ENCODE peak calls at places on chromosome 12, in seven cellular contexts. One of them, this sample, is unnamed.

GRCh38 chr12:44930972-44931600 is 55.0 kb upstream of the NELL2 start:
- DNase-seq in GM13976: peak
- DNase-seq in lower leg skin: no peak
- DNase-seq in transverse colon: no peak
- DNase-seq in neural crest cell: no peak
- DNase-seq in tibial artery: no peak
- DNase-seq in BE2C: no peak
- DNase-seq in this sample: no peak

GRCh38 chr12:120709976-120710804 is at the start of gene UNC119B:
- DNase-seq in tibial artery: peak
- DNase-seq in BE2C: peak
- DNase-seq in transverse colon: peak
- DNase-seq in lower leg skin: peak
- DNase-seq in neural crest cell: peak
- DNase-seq in GM13976: peak
- DNase-seq in this sample: peak

GRCh38 chr12:15393037-15393436 is 70.7 kb downstream of the PTPRO start:
- DNase-seq in tibial artery: no peak
- DNase-seq in BE2C: no peak
- DNase-seq in neural crest cell: no peak
- DNase-seq in lower leg skin: no peak
- DNase-seq in GM13976: no peak
- DNase-seq in transverse colon: no peak
- DNase-seq in this sample: no peak

GRCh38 chr12:81257952-81258551 is 180.2 kb downstream of the ACSS3 start:
- DNase-seq in GM13976: no peak
- DNase-seq in BE2C: no peak
- DNase-seq in tibial artery: no peak
- DNase-seq in neural crest cell: no peak
- DNase-seq in transverse colon: no peak
- DNase-seq in lower leg skin: no peak
- DNase-seq in this sample: no peak

GRCh38 chr12:6632026-6632978 is 3.5 kb downstream of the LPAR5 start:
- DNase-seq in tibial artery: no peak
- DNase-seq in neural crest cell: no peak
- DNase-seq in transverse colon: peak
- DNase-seq in BE2C: peak
- DNase-seq in lower leg skin: peak
- DNase-seq in GM13976: peak
- DNase-seq in this sample: no peak

GRCh38 chr12:80485222-80485987 is 41.4 kb downstream of the PTPRQ start:
- DNase-seq in neural crest cell: no peak
- DNase-seq in GM13976: no peak
- DNase-seq in lower leg skin: no peak
- DNase-seq in tibial artery: no peak
- DNase-seq in BE2C: no peak
- DNase-seq in transverse colon: no peak
- DNase-seq in this sample: no peak

GRCh38 chr12:101777476-101777875 is 38.2 kb upstream of the SYCP3 start:
- DNase-seq in transverse colon: no peak
- DNase-seq in GM13976: no peak
- DNase-seq in BE2C: no peak
- DNase-seq in lower leg skin: no peak
- DNase-seq in tibial artery: no peak
- DNase-seq in neural crest cell: no peak
- DNase-seq in this sample: no peak

GRCh38 chr12:29799591-29799990 is 15.8 kb upstream of the TMTC1 start:
- DNase-seq in tibial artery: no peak
- DNase-seq in neural crest cell: no peak
- DNase-seq in BE2C: no peak
- DNase-seq in transverse colon: no peak
- DNase-seq in lower leg skin: no peak
- DNase-seq in GM13976: no peak
- DNase-seq in this sample: no peak

GRCh38 chr12:106144847-106145246 is 6.1 kb upstream of the NUAK1 start:
- DNase-seq in BE2C: no peak
- DNase-seq in transverse colon: no peak
- DNase-seq in lower leg skin: no peak
- DNase-seq in neural crest cell: no peak
- DNase-seq in tibial artery: no peak
- DNase-seq in GM13976: peak
- DNase-seq in this sample: no peak

GRCh38 chr12:111846016-111846415 is 4.0 kb downstream of the MAPKAPK5 start:
- DNase-seq in tibial artery: no peak
- DNase-seq in BE2C: no peak
- DNase-seq in lower leg skin: no peak
- DNase-seq in GM13976: no peak
- DNase-seq in transverse colon: no peak
- DNase-seq in neural crest cell: no peak
- DNase-seq in this sample: no peak

GRCh38 chr12:48934312-48934706 is 9.0 kb upstream of the FKBP11 start:
- DNase-seq in lower leg skin: no peak
- DNase-seq in transverse colon: no peak
- DNase-seq in tibial artery: no peak
- DNase-seq in neural crest cell: no peak
- DNase-seq in GM13976: no peak
- DNase-seq in BE2C: no peak
- DNase-seq in this sample: no peak

GRCh38 chr12:98162906-98163678 is 352.3 kb upstream of the TMPO start:
- DNase-seq in BE2C: no peak
- DNase-seq in lower leg skin: no peak
- DNase-seq in neural crest cell: no peak
- DNase-seq in transverse colon: no peak
- DNase-seq in tibial artery: no peak
- DNase-seq in GM13976: no peak
- DNase-seq in this sample: no peak

GRCh38 chr12:109731231-109731731 is 17.7 kb downstream of the FAM222A start:
- DNase-seq in neural crest cell: no peak
- DNase-seq in BE2C: peak
- DNase-seq in lower leg skin: no peak
- DNase-seq in tibial artery: no peak
- DNase-seq in transverse colon: no peak
- DNase-seq in GM13976: no peak
- DNase-seq in this sample: no peak

GRCh38 chr12:76856018-76856644 is 22.7 kb downstream of the CSRP2 start:
- DNase-seq in BE2C: no peak
- DNase-seq in transverse colon: no peak
- DNase-seq in neural crest cell: no peak
- DNase-seq in lower leg skin: no peak
- DNase-seq in tibial artery: no peak
- DNase-seq in GM13976: no peak
- DNase-seq in this sample: no peak

GRCh38 chr12:57825451-57825850 is 6.9 kb upstream of the AVIL start:
- DNase-seq in tibial artery: no peak
- DNase-seq in neural crest cell: no peak
- DNase-seq in transverse colon: no peak
- DNase-seq in BE2C: no peak
- DNase-seq in lower leg skin: no peak
- DNase-seq in GM13976: no peak
- DNase-seq in this sample: no peak

GRCh38 chr12:117148642-117149041 is 41.6 kb downstream of the FBXO21 start:
- DNase-seq in tibial artery: no peak
- DNase-seq in neural crest cell: no peak
- DNase-seq in lower leg skin: no peak
- DNase-seq in BE2C: no peak
- DNase-seq in transverse colon: no peak
- DNase-seq in GM13976: no peak
- DNase-seq in this sample: no peak

GRCh38 chr12:13222076-13222475 is 25.6 kb downstream of the EMP1 start:
- DNase-seq in GM13976: no peak
- DNase-seq in BE2C: no peak
- DNase-seq in lower leg skin: no peak
- DNase-seq in neural crest cell: no peak
- DNase-seq in transverse colon: peak
- DNase-seq in tibial artery: no peak
- DNase-seq in this sample: no peak

GRCh38 chr12:92503977-92504966 is 198.5 kb upstream of the PLEKHG7 start:
- DNase-seq in transverse colon: peak
- DNase-seq in neural crest cell: no peak
- DNase-seq in BE2C: no peak
- DNase-seq in GM13976: no peak
- DNase-seq in lower leg skin: no peak
- DNase-seq in tibial artery: peak
- DNase-seq in this sample: no peak

GRCh38 chr12:132194056-132194455 is 49.8 kb downstream of the NOC4L start:
- DNase-seq in GM13976: no peak
- DNase-seq in lower leg skin: no peak
- DNase-seq in transverse colon: no peak
- DNase-seq in tibial artery: no peak
- DNase-seq in BE2C: no peak
- DNase-seq in neural crest cell: no peak
- DNase-seq in this sample: no peak
- TF ChIP-seq CTCF in GM13976: no peak
- TF ChIP-seq CTCF in lower leg skin: no peak
- TF ChIP-seq CTCF in transverse colon: no peak
- TF ChIP-seq CTCF in tibial artery: no peak
- TF ChIP-seq CTCF in BE2C: peak
- TF ChIP-seq CTCF in neural crest cell: peak
- TF ChIP-seq CTCF in this sample: no peak

DNA sequence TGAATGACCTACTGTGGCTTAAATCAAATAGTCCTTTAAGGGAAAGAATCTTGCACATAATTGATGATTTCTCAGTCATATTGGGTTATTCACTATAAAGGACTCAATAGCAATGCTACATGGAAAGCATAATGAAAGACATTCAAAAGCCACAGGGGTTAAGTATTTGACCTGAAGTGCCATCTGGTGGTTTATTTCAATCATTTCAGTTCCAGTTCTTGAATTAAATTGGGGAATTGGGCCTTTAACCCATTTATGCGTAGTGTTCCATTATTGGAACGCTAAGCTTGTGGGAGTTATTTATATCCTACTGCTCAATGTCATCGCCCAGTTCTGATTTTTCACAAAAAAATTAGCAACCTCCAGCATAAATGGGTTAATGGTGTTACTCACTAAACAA is 41.3 kb upstream of the C12orf71 start:
- DNase-seq in neural crest cell: no peak
- DNase-seq in lower leg skin: no peak
- DNase-seq in transverse colon: no peak
- DNase-seq in tibial artery: no peak
- DNase-seq in GM13976: peak
- DNase-seq in BE2C: no peak
- DNase-seq in this sample: no peak
- TF ChIP-seq CTCF in neural crest cell: peak
- TF ChIP-seq CTCF in lower leg skin: no peak
- TF ChIP-seq CTCF in transverse colon: peak
- TF ChIP-seq CTCF in tibial artery: no peak
- TF ChIP-seq CTCF in GM13976: peak
- TF ChIP-seq CTCF in BE2C: peak
- TF ChIP-seq CTCF in this sample: peak

GRCh38 chr12:53073881-53074280 is 5.3 kb downstream of the SPRYD3 start:
- DNase-seq in lower leg skin: peak
- DNase-seq in GM13976: no peak
- DNase-seq in BE2C: no peak
- DNase-seq in tibial artery: peak
- DNase-seq in transverse colon: no peak
- DNase-seq in neural crest cell: no peak
- DNase-seq in this sample: no peak

GRCh38 chr12:53074290-53074998 is 4.7 kb downstream of the SPRYD3 start:
- DNase-seq in neural crest cell: no peak
- DNase-seq in BE2C: no peak
- DNase-seq in transverse colon: no peak
- DNase-seq in GM13976: no peak
- DNase-seq in tibial artery: no peak
- DNase-seq in lower leg skin: no peak
- DNase-seq in this sample: no peak

GRCh38 chr12:53069621-53070410 is 9.4 kb downstream of the SPRYD3 start:
- DNase-seq in neural crest cell: no peak
- DNase-seq in tibial artery: peak
- DNase-seq in transverse colon: no peak
- DNase-seq in lower leg skin: peak
- DNase-seq in GM13976: no peak
- DNase-seq in BE2C: no peak
- DNase-seq in this sample: no peak

GRCh38 chr12:53070901-53071492 is 8.2 kb downstream of the SPRYD3 start:
- DNase-seq in lower leg skin: no peak
- DNase-seq in GM13976: no peak
- DNase-seq in tibial artery: no peak
- DNase-seq in BE2C: no peak
- DNase-seq in neural crest cell: no peak
- DNase-seq in transverse colon: no peak
- DNase-seq in this sample: no peak

DNA sequence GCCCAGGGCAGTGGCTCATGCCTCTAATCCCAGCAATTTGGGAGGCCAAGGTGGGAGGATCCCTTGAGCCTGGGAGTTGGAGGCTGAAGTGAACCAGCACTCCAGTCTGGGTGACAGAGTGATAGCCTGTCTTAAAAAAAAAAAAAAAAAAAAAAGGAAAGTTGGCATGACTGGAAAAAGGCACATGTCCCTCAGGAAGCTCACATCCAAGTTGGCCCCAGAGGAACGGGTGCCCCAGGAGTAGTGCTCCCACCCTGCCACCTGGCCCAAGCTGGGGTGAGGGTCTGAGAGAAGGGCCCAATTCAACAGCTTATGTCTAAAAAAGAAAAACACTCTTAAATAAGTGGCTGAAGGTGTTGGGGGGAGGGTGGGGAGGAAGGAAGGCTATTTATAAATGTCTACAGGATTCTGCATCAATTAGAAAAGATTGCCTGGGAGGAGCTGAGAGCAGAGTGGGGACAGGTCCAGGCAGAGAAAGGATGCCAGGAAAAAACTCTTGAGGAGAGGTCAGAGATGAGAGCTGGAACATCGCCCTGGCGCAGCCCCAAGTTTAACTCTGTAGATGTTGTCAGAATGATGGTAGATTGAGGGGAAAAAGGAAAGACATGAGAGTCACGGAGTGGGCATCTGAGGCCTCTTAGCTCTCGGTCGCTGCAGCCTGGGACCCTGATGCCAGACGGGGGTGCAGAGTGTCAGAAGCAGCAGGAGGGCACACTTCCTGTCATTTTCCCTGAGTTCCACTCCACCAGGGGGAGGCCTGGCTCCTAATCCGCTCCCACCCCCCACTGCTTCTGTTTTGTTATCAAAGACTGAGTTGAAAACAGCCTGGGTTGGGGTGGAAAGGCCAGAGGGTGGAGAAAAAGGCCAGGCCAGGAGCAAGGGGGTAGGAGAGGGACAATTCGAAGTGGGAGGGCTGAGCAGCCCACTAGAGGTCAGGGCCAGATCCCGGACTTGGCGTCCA is 7.3 kb downstream of the SPRYD3 start:
- DNase-seq in lower leg skin: peak
- DNase-seq in BE2C: no peak
- DNase-seq in neural crest cell: no peak
- DNase-seq in tibial artery: peak
- DNase-seq in GM13976: no peak
- DNase-seq in transverse colon: peak
- DNase-seq in this sample: no peak
- TF ChIP-seq CTCF in lower leg skin: no peak
- TF ChIP-seq CTCF in BE2C: peak
- TF ChIP-seq CTCF in neural crest cell: no peak
- TF ChIP-seq CTCF in tibial artery: no peak
- TF ChIP-seq CTCF in GM13976: no peak
- TF ChIP-seq CTCF in transverse colon: no peak
- TF ChIP-seq CTCF in this sample: peak

DNA sequence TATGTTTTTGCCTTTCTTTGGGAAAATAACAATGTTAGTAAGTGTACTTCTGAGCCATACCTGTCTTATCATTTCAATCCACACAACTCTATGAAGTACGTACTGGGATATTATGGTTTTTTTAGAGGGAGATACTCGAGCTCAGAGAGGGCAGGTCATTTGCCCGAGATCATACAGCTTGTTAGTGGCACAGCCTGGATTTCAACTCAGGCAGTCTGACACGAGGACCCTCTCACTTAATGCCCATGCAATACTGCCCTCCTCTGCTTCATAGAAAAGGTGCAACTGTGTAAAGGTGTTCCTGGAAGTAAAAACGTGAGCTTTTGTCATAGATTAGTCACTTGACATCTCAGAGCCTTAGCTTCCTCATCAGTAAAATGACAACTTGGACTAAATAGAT is 128.0 kb downstream of the NDUFA12 start:
- DNase-seq in GM13976: peak
- DNase-seq in lower leg skin: no peak
- DNase-seq in transverse colon: no peak
- DNase-seq in tibial artery: no peak
- DNase-seq in neural crest cell: no peak
- DNase-seq in BE2C: peak
- DNase-seq in this sample: no peak
- TF ChIP-seq CTCF in GM13976: peak
- TF ChIP-seq CTCF in lower leg skin: no peak
- TF ChIP-seq CTCF in transverse colon: no peak
- TF ChIP-seq CTCF in tibial artery: no peak
- TF ChIP-seq CTCF in neural crest cell: peak
- TF ChIP-seq CTCF in BE2C: peak
- TF ChIP-seq CTCF in this sample: peak